ENCODE peak calls at places on chromosome 14, in five cellular contexts. U is natural killer cell; Y is HS-5; J is NCI-H774; W is stimulated activated CD8-positive, alpha-beta memory T cell treated with anti-CD3 and anti-CD28 coated beads, Interleukin-15, amount 100 ng/mL, for 48 hours. F is an unnamed sample.
A peak's percentile ranks its signal among the peaks of the same experiment; 100 is the strongest.

GRCh38 chr14:99234982-99235491 is 37.0 kb downstream of the BCL11B start:
- DNase-seq in U (no peak), Y (no peak), J (no peak), W (peak; percentile 68), F (no peak)

GRCh38 chr14:39322807-39323206 is 89.1 kb downstream of the MIA2 start:
- DNase-seq in U (no peak), Y (no peak), J (no peak), W (no peak), F (peak; percentile 8)

GRCh38 chr14:65032319-65032718 is 45.6 kb downstream of the FNTB start:
- DNase-seq in U (no peak), Y (no peak), J (no peak), W (no peak), F (no peak)

GRCh38 chr14:30521899-30522736 is 36.8 kb upstream of the G2E3 start:
- DNase-seq in U (no peak), Y (peak; percentile 23), J (peak; percentile 63), W (no peak), F (peak; percentile 63)

GRCh38 chr14:21100931-21101330 is at the start of gene TMEM253:
- DNase-seq in U (no peak), Y (no peak), J (no peak), W (no peak), F (no peak)

GRCh38 chr14:67420102-67420739 is 8.3 kb upstream of the PLEK2 start:
- DNase-seq in U (no peak), Y (no peak), J (no peak), W (peak; percentile 19), F (peak; percentile 17)

GRCh38 chr14:54369343-54369742 is 27.5 kb upstream of the CDKN3 start:
- DNase-seq in U (no peak), Y (no peak), J (no peak), W (no peak), F (no peak)

GRCh38 chr14:104872469-104873341 is 7.6 kb downstream of the CEP170B start:
- DNase-seq in U (no peak), Y (no peak), J (no peak), W (no peak), F (no peak)

GRCh38 chr14:95321693-95322455 is 2.2 kb upstream of the CLMN start:
- DNase-seq in U (no peak), Y (no peak), J (no peak), W (no peak), F (no peak)